ENCODE peak calls at places on chromosomes 16 and 17, in four cellular contexts. L, I, Y and Z are unnamed samples.

GRCh38 chr16:51236583-51236982 is 85.5 kb upstream of the SALL1 start:
- DNase-seq in L (no peak), I (no peak), Y (no peak), Z (no peak)

GRCh38 chr17:225551-225950 is 44.1 kb upstream of the DOC2B start:
- DNase-seq in L (no peak), I (no peak), Y (no peak), Z (no peak)

GRCh38 chr17:31672161-31672819 is 186.8 kb downstream of the COPRS start:
- DNase-seq in L (no peak), I (no peak), Y (no peak), Z (no peak)

GRCh38 chr17:38926290-38927070 is 1.1 kb downstream of the LASP1NB start:
- DNase-seq in L (no peak), I (no peak), Y (no peak), Z (no peak)

GRCh38 chr16:3781421-3781820 is 64.1 kb upstream of the TRAP1 start:
- DNase-seq in L (no peak), I (no peak), Y (no peak), Z (no peak)

GRCh38 chr17:30349252-30349651 is 15.4 kb upstream of the TMIGD1 start:
- DNase-seq in L (no peak), I (no peak), Y (no peak), Z (no peak)

GRCh38 chr16:83390759-83391158 is 417.0 kb upstream of the HSBP1 start:
- DNase-seq in L (no peak), I (no peak), Y (no peak), Z (no peak)

GRCh38 chr17:67378444-67379250 is 1.6 kb downstream of the PITPNC1 start:
- DNase-seq in L (no peak), I (peak), Y (peak), Z (peak)

GRCh38 chr16:12228607-12229499 is 252.3 kb downstream of the SNX29 start:
- DNase-seq in L (peak), I (peak), Y (peak), Z (peak)

GRCh38 chr17:17151962-17152361 is 54.2 kb downstream of the PLD6 start:
- DNase-seq in L (peak), I (peak), Y (no peak), Z (no peak)

GRCh38 chr16:57846078-57846697 is 43.9 kb upstream of the KIFC3 start:
- DNase-seq in L (no peak), I (no peak), Y (no peak), Z (no peak)

GRCh38 chr16:12773216-12773615 is 30.5 kb downstream of the CPPED1 start:
- DNase-seq in L (no peak), I (no peak), Y (no peak), Z (no peak)

GRCh38 chr17:4057731-4058130 is 85.1 kb downstream of the ZZEF1 start:
- DNase-seq in L (no peak), I (no peak), Y (no peak), Z (no peak)

GRCh38 chr16:23354246-23354645 is 52.1 kb downstream of the SCNN1B start:
- DNase-seq in L (no peak), I (no peak), Y (no peak), Z (no peak)

GRCh38 chr16:31050280-31051030 is 17.1 kb downstream of the STX4 start:
- DNase-seq in L (no peak), I (no peak), Y (no peak), Z (no peak)

GRCh38 chr16:55398683-55399230 is 74.8 kb downstream of the IRX6 start:
- DNase-seq in L (no peak), I (no peak), Y (no peak), Z (no peak)

GRCh38 chr16:64952177-64952576 is 169.7 kb downstream of the CDH11 start:
- DNase-seq in L (no peak), I (no peak), Y (no peak), Z (no peak)

GRCh38 chr16:88936008-88936912 is 40.7 kb downstream of the CBFA2T3 start:
- DNase-seq in L (no peak), I (no peak), Y (no peak), Z (no peak)

GRCh38 chr16:53224932-53225533 is 170.2 kb downstream of the CHD9 start:
- DNase-seq in L (no peak), I (no peak), Y (no peak), Z (no peak)

GRCh38 chr17:34171245-34171818 is 83.8 kb upstream of the CCL2 start:
- DNase-seq in L (peak), I (peak), Y (peak), Z (peak)

GRCh38 chr16:80317132-80318098 is 223.4 kb upstream of the DYNLRB2 start:
- DNase-seq in L (no peak), I (no peak), Y (no peak), Z (peak)

GRCh38 chr16:27127293-27127692 is 60.6 kb downstream of the C16orf82 start:
- DNase-seq in L (no peak), I (no peak), Y (no peak), Z (no peak)

GRCh38 chr16:63312343-63312742 is 1276.1 kb upstream of the CDH8 start:
- DNase-seq in L (no peak), I (no peak), Y (no peak), Z (no peak)

GRCh38 chr16:75254359-75254837 is 3.0 kb upstream of the BCAR1 start:
- DNase-seq in L (no peak), I (no peak), Y (no peak), Z (peak)

GRCh38 chr17:69857412-69857835 is 217.6 kb upstream of the KCNJ16 start:
- DNase-seq in L (peak), I (no peak), Y (no peak), Z (no peak)

GRCh38 chr16:56551796-56552738 is 12.8 kb upstream of the MT4 start:
- DNase-seq in L (no peak), I (peak), Y (no peak), Z (no peak)

GRCh38 chr16:13883881-13884280 is 36.1 kb upstream of the ERCC4 start:
- DNase-seq in L (no peak), I (no peak), Y (no peak), Z (no peak)

GRCh38 chr17:75516619-75517276 is 420 bp downstream of the TSEN54 start:
- DNase-seq in L (no peak), I (no peak), Y (peak), Z (peak)

GRCh38 chr16:15033309-15033707 is 22.6 kb downstream of the NTAN1 start:
- DNase-seq in L (no peak), I (no peak), Y (no peak), Z (no peak)

GRCh38 chr17:38410201-38410600 is 18.1 kb upstream of the ARHGAP23 start:
- DNase-seq in L (no peak), I (no peak), Y (no peak), Z (no peak)

GRCh38 chr17:82943751-82944150 is 103.9 kb upstream of the ZNF750 start:
- DNase-seq in L (no peak), I (no peak), Y (no peak), Z (no peak)

GRCh38 chr16:15864939-15865338 is 8.1 kb upstream of the MYH11 start:
- DNase-seq in L (no peak), I (no peak), Y (no peak), Z (no peak)

GRCh38 chr16:59478806-59479205 is 744.7 kb upstream of the GOT2 start:
- DNase-seq in L (no peak), I (no peak), Y (no peak), Z (no peak)

GRCh38 chr16:1698680-1699079 is 7.3 kb upstream of the MAPK8IP3 start:
- DNase-seq in L (no peak), I (no peak), Y (no peak), Z (no peak)

GRCh38 chr17:7363311-7363710 is 8.4 kb downstream of the TMEM95 start:
- DNase-seq in L (no peak), I (no peak), Y (no peak), Z (no peak)

GRCh38 chr17:58344047-58344790 is 7.8 kb downstream of the SUPT4H1 start:
- DNase-seq in L (no peak), I (no peak), Y (no peak), Z (no peak)

GRCh38 chr16:49755291-49755611 is 100.7 kb downstream of the ZNF423 start:
- DNase-seq in L (no peak), I (peak), Y (no peak), Z (no peak)
- TF ChIP-seq CTCF in L (no peak), I (peak), Y (peak), Z (no peak)

GRCh38 chr16:84397090-84397489 is 28.8 kb downstream of the ATP2C2 start:
- DNase-seq in L (no peak), I (no peak), Y (no peak), Z (no peak)
- TF ChIP-seq CTCF in L (no peak), I (peak), Y (peak), Z (no peak)

GRCh38 chr17:64289652-64290051 is 26.6 kb upstream of the TEX2 start:
- DNase-seq in L (no peak), I (no peak), Y (no peak), Z (no peak)

GRCh38 chr17:64296246-64296645 is 33.2 kb upstream of the TEX2 start:
- DNase-seq in L (no peak), I (no peak), Y (no peak), Z (no peak)

GRCh38 chr17:64295146-64295545 is 32.1 kb upstream of the TEX2 start:
- DNase-seq in L (no peak), I (no peak), Y (no peak), Z (no peak)

DNA sequence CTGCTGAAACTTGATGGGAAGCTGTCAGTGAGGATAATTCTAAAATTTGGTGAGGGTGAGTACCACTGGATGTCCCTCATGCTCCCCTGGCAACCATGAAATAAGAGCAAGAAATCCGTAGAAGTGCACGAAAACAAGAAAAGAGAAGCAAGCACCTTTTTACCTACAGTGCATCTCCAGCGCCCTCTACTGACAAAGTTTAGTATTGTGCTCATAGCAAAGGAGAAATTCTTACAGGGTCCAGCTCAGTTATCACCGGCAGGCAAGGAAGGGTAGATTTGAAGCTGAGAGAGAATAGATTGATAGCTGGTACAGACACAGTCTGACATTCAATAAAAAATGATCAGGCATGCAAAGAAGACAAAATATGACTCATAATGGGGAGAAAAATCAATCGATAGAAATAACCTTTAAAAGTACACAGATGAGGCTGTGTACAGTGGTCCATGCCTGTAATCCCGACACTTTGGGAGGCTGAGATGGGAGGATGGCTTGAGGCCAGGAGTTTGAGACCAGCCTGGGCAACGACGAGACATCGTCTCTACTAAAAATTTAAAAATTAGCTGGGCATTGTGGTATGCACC is 28.3 kb upstream of the TEX2 start:
- DNase-seq in L (no peak), I (no peak), Y (no peak), Z (no peak)
- TF ChIP-seq CTCF in L (peak), I (no peak), Y (peak), Z (no peak)

GRCh38 chr16:47493358-47494337 is 32.5 kb downstream of the PHKB start:
- DNase-seq in L (no peak), I (no peak), Y (no peak), Z (no peak)

GRCh38 chr16:47488051-47488450 is 26.9 kb downstream of the PHKB start:
- DNase-seq in L (no peak), I (no peak), Y (no peak), Z (no peak)

GRCh38 chr16:47492428-47493357 is 31.6 kb downstream of the PHKB start:
- DNase-seq in L (no peak), I (peak), Y (no peak), Z (no peak)

GRCh38 chr16:47490471-47490870 is 29.3 kb downstream of the PHKB start:
- DNase-seq in L (no peak), I (no peak), Y (no peak), Z (no peak)

DNA sequence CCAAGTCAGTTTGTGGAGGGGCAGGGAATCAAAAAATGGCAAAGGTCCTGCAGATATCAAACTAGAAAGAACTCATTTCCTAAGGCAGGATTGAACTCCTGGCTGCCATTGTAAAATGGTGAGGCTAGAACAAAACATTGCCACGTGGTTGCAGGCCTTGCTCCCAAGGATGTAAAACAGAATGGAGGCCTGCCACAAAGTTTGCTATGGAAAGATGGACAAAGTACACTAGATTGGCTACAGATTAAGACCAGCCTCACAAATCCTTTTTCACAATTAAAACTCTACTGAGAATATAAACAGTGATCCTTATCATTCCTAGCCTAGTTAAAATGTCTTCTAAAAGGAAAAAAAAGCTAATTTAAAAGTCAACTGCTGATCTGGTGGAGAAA is 30.9 kb downstream of the PHKB start:
- DNase-seq in L (no peak), I (no peak), Y (no peak), Z (no peak)
- TF ChIP-seq CTCF in L (no peak), I (no peak), Y (no peak), Z (no peak)

GRCh38 chr16:66695935-66696668 is 441 bp downstream of the CMTM4 start:
- DNase-seq in L (no peak), I (peak), Y (peak), Z (peak)

GRCh38 chr16:66699898-66700297 is 3.4 kb upstream of the CMTM4 start:
- DNase-seq in L (no peak), I (no peak), Y (no peak), Z (no peak)

GRCh38 chr16:66695474-66695934 is 1.0 kb downstream of the CMTM4 start:
- DNase-seq in L (no peak), I (peak), Y (no peak), Z (no peak)

GRCh38 chr16:66698046-66698445 is 1.5 kb upstream of the CMTM4 start:
- DNase-seq in L (no peak), I (no peak), Y (no peak), Z (no peak)

DNA sequence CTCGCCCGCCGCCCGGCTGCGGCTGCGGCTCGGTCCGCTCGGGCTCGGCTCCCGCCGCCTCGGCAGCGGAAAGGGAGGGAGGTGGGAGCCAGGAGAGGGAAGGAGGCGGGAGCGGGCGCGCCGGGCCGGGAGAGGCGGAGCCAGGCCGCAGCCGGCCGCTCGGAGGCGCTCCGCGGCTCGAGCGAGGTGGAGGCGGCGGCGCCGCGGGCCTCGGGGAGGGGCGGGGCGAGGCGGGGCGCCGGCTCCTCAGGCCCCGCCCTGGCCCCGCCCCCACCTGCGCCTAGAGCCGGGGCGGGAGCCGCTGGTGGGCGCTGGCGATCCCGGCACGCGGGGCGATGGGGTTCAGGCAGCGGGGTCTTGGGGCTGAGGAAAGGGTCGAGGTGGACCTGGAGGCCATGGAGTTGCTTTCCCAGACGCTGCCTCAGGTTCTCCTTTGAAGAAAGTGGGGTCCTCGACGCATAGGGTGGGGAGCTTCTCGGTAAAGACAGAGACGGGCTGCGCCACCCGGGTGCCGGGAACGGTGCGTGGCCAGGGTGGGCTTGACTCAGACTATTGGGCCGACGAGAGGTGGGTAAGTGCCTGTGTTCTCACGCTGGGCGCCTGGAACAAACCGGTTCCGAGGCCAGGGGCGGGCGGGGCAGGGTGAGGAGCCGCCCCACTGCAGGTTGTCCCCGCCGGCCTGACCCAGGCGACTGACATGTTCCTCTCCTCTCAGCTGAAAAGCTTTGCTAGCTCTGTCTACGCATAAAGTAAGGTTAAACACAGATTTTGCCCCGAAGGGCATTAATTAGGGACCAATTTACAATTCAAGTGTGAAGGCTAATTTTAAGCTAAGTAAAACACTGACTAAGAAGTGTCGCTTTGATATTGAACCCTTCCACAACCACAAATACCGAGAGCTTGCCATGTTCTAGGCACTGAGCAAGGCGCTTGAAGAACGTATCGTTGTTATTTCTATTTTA is at the start of gene CMTM4:
- DNase-seq in L (no peak), I (peak), Y (peak), Z (peak)
- TF ChIP-seq CTCF in L (peak), I (peak), Y (peak), Z (no peak)

DNA sequence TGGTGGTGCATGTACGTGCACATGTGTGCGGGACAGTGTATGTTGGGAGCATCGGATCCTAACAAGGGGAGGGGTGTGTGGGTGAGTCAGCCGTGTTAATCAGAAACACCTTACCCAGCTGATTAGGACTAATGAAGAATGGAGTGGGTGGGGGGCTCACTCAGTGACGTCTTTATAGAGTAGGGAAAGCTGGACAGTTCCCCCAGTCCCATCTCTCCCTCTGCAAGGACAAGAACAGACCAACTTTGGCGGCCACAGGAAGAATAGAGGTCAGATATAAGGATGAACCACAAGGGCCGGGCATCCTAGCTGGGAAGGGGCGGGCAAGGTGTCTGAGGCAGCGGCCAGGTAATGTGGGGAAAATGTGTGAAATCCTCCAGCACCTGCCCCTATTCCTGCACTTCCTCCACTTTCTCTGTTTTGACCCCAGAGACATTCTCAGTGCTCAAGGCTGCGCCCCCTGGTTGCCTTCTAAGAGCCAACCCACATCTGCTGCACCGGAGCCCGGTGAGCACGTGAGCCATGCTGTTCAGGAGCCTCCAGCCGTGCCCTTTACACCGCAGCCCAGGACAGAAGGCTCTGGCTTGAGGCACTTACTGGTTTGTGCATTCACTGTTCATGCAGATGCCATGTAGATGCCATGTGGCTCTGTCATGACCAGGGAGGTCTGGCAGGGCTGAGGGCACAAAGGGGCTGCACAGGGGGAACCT is 18.9 kb upstream of the TBX21 start:
- DNase-seq in L (no peak), I (no peak), Y (no peak), Z (no peak)
- TF ChIP-seq CTCF in L (no peak), I (no peak), Y (peak), Z (no peak)

GRCh38 chr17:81702934-81703746 is at the start of gene MRPL12:
- DNase-seq in L (no peak), I (peak), Y (peak), Z (peak)
- TF ChIP-seq CTCF in L (no peak), I (peak), Y (peak), Z (no peak)